ENCODE peak calls at places on chromosomes 16 and 17, in six cellular contexts. Q is HCT116, X is H1, F is GM12878, C is HepG2, D is SK-N-SH. S is an unnamed sample.

GRCh38 chr16:57044931-57045693 is 47.3 kb upstream of the CPNE2 start:
- DNase-seq in Q (no peak), X (no peak), F (no peak), C (no peak), D (no peak), S (no peak)

GRCh38 chr17:10059684-10060211 is 138.7 kb downstream of the GAS7 start:
- DNase-seq in Q (no peak), X (no peak), F (peak), C (no peak), D (no peak), S (no peak)

GRCh38 chr17:57315061-57315851 is 58.9 kb downstream of the MSI2 start:
- DNase-seq in Q (no peak), X (no peak), F (no peak), C (no peak), D (no peak), S (no peak)

GRCh38 chr17:80819422-80820164 is 172.0 kb upstream of the CHMP6 start:
- DNase-seq in Q (no peak), X (no peak), F (no peak), C (peak), D (peak), S (no peak)

GRCh38 chr16:31182391-31182790 is 2.5 kb downstream of the FUS start:
- DNase-seq in Q (no peak), X (no peak), F (no peak), C (no peak), D (no peak), S (no peak)

GRCh38 chr17:40176409-40177110 is 710 bp upstream of the RAPGEFL1 start:
- DNase-seq in Q (no peak), X (no peak), F (no peak), C (no peak), D (no peak), S (no peak)

GRCh38 chr16:29738514-29738913 is 7.3 kb downstream of the C16orf54 start:
- DNase-seq in Q (no peak), X (no peak), F (peak), C (no peak), D (no peak), S (no peak)

GRCh38 chr16:47731252-47731651 is 270.1 kb downstream of the PHKB start:
- DNase-seq in Q (no peak), X (no peak), F (no peak), C (peak), D (no peak), S (no peak)

GRCh38 chr17:51951737-51952136 is 206.8 kb downstream of the CA10 start:
- DNase-seq in Q (no peak), X (no peak), F (no peak), C (no peak), D (no peak), S (no peak)

GRCh38 chr17:51947160-51947559 is 211.4 kb downstream of the CA10 start:
- DNase-seq in Q (no peak), X (no peak), F (no peak), C (peak), D (no peak), S (no peak)

GRCh38 chr17:51946311-51946710 is 212.2 kb downstream of the CA10 start:
- DNase-seq in Q (no peak), X (no peak), F (no peak), C (no peak), D (no peak), S (no peak)

DNA sequence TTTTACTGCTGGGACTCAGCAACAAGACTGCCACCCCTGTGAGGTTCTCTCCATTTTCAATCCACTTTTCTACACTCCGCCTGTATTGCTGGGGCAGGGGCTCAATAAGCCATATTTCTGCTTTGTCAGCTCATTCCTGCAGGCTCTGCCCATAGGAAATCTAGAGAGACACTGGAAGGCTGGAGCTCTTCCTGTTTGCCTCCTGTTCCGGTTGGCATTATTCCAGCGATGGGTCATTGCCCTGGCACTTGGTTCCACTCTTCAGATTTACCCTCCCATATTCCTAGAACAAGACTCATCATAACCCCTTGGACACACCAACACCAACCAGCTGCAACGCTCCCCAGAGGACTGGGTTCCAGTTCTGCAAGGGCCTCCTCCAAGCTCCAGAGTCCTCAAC is 210.4 kb downstream of the CA10 start:
- DNase-seq in Q (no peak), X (no peak), F (no peak), C (no peak), D (no peak), S (no peak)
- TF ChIP-seq JUND in Q (no peak), X (no peak), F (no peak), C (no peak), D (no peak), S (no peak)

GRCh38 chr16:51951668-51952298 is 595.2 kb downstream of the TOX3 start:
- DNase-seq in Q (no peak), X (peak), F (no peak), C (no peak), D (no peak), S (no peak)
- TF ChIP-seq YY1 in Q (no peak), X (no peak), F (no peak), C (no peak), D (no peak), S (no peak)

DNA sequence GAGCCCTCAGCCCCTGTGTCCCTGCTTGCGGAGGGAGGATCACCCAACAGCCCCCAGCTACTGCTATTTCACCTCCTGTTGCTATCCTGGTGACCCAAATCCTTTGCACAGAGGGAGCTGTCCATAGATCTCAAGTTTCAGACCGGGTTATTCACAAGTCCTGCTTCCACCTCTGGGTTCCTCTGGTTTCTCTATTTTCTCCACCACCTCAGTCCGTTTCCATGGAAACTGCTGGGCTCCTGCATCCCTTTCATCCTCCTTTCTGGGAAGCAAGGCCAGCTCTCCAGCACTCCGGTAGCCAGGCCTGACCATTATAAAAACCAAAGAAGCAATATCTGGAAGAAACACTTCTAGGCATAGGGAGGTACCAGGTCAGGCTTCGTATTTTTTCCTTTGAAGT is 4.8 kb upstream of the CALB2 start:
- DNase-seq in Q (no peak), X (no peak), F (no peak), C (no peak), D (no peak), S (no peak)
- TF ChIP-seq JUND in Q (no peak), X (no peak), F (no peak), C (no peak), D (no peak), S (no peak)

GRCh38 chr17:75523647-75524046 is 1.9 kb upstream of the LLGL2 start:
- DNase-seq in Q (no peak), X (no peak), F (no peak), C (no peak), D (no peak), S (no peak)

GRCh38 chr17:75525806-75526554 is 483 bp downstream of the LLGL2 start:
- DNase-seq in Q (no peak), X (peak), F (no peak), C (peak), D (peak), S (no peak)

GRCh38 chr17:75524971-75525805 is at the start of gene LLGL2:
- DNase-seq in Q (peak), X (peak), F (no peak), C (peak), D (peak), S (peak)

GRCh38 chr17:75521951-75522727 is 3.4 kb upstream of the LLGL2 start:
- DNase-seq in Q (no peak), X (no peak), F (no peak), C (no peak), D (no peak), S (no peak)

DNA sequence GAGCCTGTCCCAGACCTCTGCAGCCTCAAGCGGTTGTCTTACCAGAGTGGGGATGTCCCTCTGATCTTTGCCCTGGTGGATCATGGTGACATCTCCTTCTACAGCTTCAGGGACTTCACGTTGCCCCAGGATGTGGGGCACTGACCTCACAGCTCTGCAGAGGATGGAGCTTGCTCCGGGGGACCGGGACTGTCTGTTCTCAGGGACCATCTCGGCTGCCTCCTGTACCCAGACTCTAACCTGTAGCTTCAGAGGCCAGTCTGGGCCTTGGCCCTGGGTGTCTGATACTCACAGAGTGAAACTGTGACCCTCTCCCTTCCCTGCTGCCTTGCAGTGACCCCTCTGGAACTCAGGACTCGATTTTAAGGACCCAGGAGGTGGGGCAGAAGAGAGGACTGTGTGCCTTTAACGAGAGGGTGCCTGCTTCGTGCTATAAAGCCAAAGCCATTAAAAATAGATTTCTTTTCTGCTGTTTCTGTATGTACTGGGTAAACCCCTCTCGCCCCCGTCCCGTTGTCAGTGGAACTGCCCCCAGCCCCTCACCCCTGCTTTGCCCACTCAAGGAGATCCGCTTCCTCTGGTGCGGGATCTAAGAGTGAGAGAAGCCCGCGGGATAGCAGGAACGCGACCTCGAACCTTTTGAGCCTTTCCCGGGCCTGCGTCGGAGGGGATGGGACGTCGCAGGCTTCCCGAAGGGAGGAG is 1.1 kb upstream of the LLGL2 start:
- DNase-seq in Q (no peak), X (no peak), F (no peak), C (no peak), D (peak), S (no peak)
- TF ChIP-seq YY1 in Q (no peak), X (no peak), F (no peak), C (no peak), D (no peak), S (no peak)

GRCh38 chr17:76529224-76529642 is 8.3 kb downstream of the CYGB start:
- DNase-seq in Q (no peak), X (no peak), F (no peak), C (no peak), D (peak), S (no peak)

GRCh38 chr17:76528528-76529223 is 8.8 kb downstream of the CYGB start:
- DNase-seq in Q (no peak), X (no peak), F (no peak), C (no peak), D (peak), S (peak)

GRCh38 chr17:76530489-76530814 is 7.1 kb downstream of the CYGB start:
- DNase-seq in Q (no peak), X (no peak), F (no peak), C (no peak), D (peak), S (no peak)

GRCh38 chr17:76530826-76531500 is 6.5 kb downstream of the CYGB start:
- DNase-seq in Q (no peak), X (peak), F (no peak), C (no peak), D (peak), S (no peak)

DNA sequence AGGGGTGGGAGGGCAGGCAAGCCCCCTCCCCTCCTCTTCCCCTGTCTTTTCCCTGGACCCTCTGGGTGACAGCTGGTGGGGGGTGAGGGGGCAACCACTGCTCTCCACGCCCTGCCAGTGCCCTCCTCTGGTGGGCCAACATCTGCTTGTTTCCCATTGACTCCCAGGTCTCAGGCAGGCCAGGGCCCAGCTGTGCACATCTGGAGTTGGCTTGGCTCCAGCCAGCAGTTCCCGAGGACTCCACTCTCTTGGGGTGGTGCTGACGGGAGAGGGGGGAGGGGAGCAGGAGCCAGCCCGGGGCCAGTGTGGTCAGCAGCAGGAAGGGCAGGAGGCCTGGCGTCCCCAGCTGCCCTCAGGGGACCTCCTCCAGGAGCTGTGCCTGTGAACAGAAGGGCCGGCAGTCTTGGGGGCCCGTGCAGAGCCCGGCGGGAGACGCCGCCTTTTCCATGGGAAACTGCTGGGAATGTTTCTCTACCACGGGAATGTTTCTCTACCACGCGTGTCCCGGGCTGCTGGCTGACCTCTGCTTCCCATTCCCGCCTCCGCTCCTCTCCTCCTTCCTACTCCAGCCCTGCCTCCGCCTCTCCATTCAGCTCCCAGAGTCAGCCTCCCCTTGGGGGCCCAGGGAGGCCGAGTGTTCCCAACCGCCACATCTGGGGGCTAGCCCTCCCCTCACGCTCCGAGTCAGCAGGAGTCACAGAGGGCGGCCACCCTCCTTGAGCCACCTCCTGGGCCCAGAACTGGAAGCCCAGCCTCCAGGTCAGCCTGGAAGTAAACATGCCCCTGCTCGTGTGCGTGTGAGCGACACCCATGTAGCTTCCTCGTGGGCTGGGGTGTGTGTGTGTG is 7.6 kb downstream of the CYGB start:
- DNase-seq in Q (no peak), X (peak), F (no peak), C (peak), D (peak), S (peak)
- TF ChIP-seq JUND in Q (no peak), X (no peak), F (no peak), C (no peak), D (no peak), S (no peak)

DNA sequence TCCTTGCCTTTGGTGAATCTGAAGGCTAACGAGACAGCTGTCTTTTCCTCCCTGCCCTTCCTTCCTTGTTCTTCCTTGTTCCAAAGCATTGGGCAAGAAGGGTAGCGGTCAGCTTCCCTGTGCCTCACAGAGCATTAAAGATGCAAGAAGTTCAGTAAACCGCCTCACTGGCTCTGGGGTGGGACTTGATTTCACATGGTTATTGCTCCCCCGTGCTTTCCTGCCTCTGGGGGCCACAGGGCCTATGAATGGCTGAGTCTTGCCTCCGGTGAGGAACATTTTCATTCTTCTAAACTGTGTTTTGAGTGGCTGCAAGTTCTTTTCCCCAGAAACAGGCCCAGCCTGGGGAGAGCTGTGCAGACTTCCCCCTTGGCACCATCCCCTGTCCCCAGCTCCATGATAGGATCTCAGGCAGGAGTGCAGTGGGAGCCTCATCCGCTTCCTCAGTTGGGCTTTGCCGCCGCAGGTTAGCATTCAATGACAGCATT is 1.5 kb downstream of the YPEL2 start:
- DNase-seq in Q (no peak), X (no peak), F (no peak), C (no peak), D (no peak), S (no peak)
- TF ChIP-seq YY1 in Q (no peak), X (no peak), F (no peak), C (no peak), D (no peak), S (no peak)

GRCh38 chr17:2722611-2723010 is 11.0 kb upstream of the CLUH start:
- DNase-seq in Q (no peak), X (no peak), F (no peak), C (no peak), D (no peak), S (no peak)

GRCh38 chr17:2719861-2720260 is 8.3 kb upstream of the CLUH start:
- DNase-seq in Q (no peak), X (no peak), F (no peak), C (no peak), D (no peak), S (no peak)

GRCh38 chr17:2723505-2723996 is 12.0 kb upstream of the CLUH start:
- DNase-seq in Q (no peak), X (peak), F (no peak), C (no peak), D (no peak), S (no peak)

GRCh38 chr17:2723997-2724782 is 12.6 kb upstream of the CLUH start:
- DNase-seq in Q (no peak), X (peak), F (no peak), C (no peak), D (peak), S (peak)

DNA sequence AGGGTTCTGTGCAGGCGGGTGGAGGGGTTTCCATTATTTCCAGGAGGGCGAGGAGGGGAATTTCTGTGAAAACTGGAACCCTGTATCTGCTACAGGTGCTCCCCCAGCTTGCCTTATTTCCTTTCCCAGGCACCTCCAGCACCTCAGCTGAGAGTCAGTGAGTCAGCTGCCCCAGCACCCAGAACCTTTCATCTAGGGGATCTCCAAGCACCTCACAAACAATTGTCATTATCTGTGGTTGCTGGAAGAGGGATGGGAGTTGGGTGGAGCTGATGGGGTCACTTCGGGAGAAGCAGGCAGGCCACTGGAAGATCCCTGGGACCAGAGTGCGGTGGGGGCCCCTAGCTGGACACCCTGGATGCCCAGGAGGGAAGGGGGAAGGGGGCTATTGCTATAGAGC is 10.0 kb upstream of the CLUH start:
- DNase-seq in Q (no peak), X (no peak), F (no peak), C (no peak), D (no peak), S (no peak)
- TF ChIP-seq JUND in Q (no peak), X (no peak), F (no peak), C (no peak), D (no peak), S (no peak)

DNA sequence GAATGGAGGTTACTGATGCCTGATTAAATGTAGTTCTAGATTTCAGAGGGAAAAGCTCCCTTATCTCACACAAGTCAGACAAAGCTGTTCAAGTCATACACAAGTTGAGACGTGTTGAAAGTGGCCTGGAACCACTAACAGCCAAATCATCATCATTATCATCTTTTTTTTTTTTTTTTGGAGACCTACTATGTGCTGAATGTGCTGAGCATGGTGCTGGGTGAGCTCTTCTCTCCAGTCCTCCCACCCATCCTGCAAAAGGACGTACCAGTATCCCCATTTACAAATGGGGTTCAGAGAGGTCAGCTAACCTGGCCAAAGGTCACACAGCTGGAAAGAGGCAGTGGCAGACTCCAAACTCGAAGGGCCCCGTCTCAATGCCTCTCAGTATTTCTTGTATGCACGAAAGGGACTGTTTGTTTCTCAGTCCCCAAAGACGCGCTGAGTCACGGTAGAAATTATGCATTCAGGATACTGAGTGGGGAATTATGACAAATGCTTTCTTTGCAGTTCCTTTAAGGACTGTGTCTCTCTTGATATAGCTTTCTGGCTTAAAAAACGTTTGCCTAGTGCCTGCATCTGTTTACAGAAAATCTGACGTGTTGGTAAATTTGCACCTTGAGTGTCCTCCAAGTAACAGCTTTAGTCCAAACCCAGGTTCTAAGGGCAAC is 235.5 kb downstream of the XYLT1 start:
- DNase-seq in Q (no peak), X (no peak), F (no peak), C (no peak), D (no peak), S (no peak)
- TF ChIP-seq YY1 in Q (no peak), X (no peak), F (no peak), C (no peak), D (no peak), S (no peak)

DNA sequence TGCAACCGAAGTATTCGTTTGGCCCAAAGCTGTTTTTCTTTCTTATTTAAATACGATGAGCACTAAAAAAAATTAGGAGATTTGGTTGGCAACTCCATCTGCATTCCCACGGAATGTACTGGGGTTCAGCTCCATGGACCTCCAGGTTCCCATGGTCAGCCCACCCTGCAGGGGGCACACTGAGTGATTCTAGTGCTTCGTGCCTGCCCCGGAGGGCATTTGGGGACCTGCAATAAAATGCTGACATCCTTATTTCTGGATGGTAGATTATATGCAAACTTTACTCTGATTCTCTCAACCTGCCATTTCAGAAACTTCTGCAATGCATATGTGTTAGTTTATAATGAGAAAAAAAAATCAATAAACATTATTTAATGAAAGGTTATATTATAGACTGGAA is 339.4 kb downstream of the XYLT1 start:
- DNase-seq in Q (no peak), X (no peak), F (no peak), C (no peak), D (no peak), S (peak)
- TF ChIP-seq JUND in Q (no peak), X (no peak), F (no peak), C (no peak), D (no peak), S (no peak)

S was measured in K562.